ENCODE peak calls at places on chromosome 9, in five cellular contexts. One of them, this sample, is unnamed. For H3K4me1 and H3K27me3, the result is how much of the 10 kb centered on the place peaks cover.

GRCh38 chr9:26723486-26723885 is 169.1 kb downstream of the CAAP1 start:
- DNase-seq in CD8-positive, alpha-beta T cell: no peak
- DNase-seq in lower lobe of right lung: no peak
- DNase-seq in CD4-positive, alpha-beta memory T cell: no peak
- DNase-seq in stomach: no peak
- DNase-seq in this sample: no peak

GRCh38 chr9:73180373-73180772 is 28.7 kb downstream of the ANXA1 start:
- DNase-seq in CD4-positive, alpha-beta memory T cell: no peak
- DNase-seq in lower lobe of right lung: no peak
- DNase-seq in CD8-positive, alpha-beta T cell: no peak
- DNase-seq in stomach: no peak
- DNase-seq in this sample: no peak

GRCh38 chr9:120841930-120842684 is 615 bp downstream of the PSMD5 start:
- DNase-seq in stomach: no peak
- DNase-seq in lower lobe of right lung: no peak
- DNase-seq in CD8-positive, alpha-beta T cell: no peak
- DNase-seq in CD4-positive, alpha-beta memory T cell: no peak
- DNase-seq in this sample: no peak

GRCh38 chr9:114426046-114426948 is 38.5 kb upstream of the AKNA start:
- DNase-seq in CD4-positive, alpha-beta memory T cell: no peak
- DNase-seq in CD8-positive, alpha-beta T cell: no peak
- DNase-seq in stomach: no peak
- DNase-seq in lower lobe of right lung: no peak
- DNase-seq in this sample: no peak

GRCh38 chr9:135520916-135521607 is at the start of gene LCN1:
- DNase-seq in CD4-positive, alpha-beta memory T cell: no peak
- DNase-seq in stomach: peak
- DNase-seq in CD8-positive, alpha-beta T cell: no peak
- DNase-seq in lower lobe of right lung: no peak
- DNase-seq in this sample: no peak

GRCh38 chr9:8779478-8779877 is 979.9 kb upstream of the DMAC1 start:
- DNase-seq in lower lobe of right lung: no peak
- DNase-seq in stomach: no peak
- DNase-seq in CD4-positive, alpha-beta memory T cell: no peak
- DNase-seq in CD8-positive, alpha-beta T cell: no peak
- DNase-seq in this sample: no peak

GRCh38 chr9:109250771-109251079 is 70.1 kb downstream of the EPB41L4B start:
- DNase-seq in CD8-positive, alpha-beta T cell: no peak
- DNase-seq in lower lobe of right lung: no peak
- DNase-seq in CD4-positive, alpha-beta memory T cell: no peak
- DNase-seq in stomach: no peak
- DNase-seq in this sample: no peak

GRCh38 chr9:136784249-136784996 is 6.7 kb upstream of the TMEM141 start:
- DNase-seq in CD8-positive, alpha-beta T cell: no peak
- DNase-seq in lower lobe of right lung: no peak
- DNase-seq in stomach: no peak
- DNase-seq in CD4-positive, alpha-beta memory T cell: no peak
- DNase-seq in this sample: no peak

GRCh38 chr9:99818439-99818992 is 3.2 kb upstream of the NR4A3 start:
- DNase-seq in stomach: no peak
- DNase-seq in CD4-positive, alpha-beta memory T cell: peak
- DNase-seq in lower lobe of right lung: no peak
- DNase-seq in CD8-positive, alpha-beta T cell: no peak
- DNase-seq in this sample: no peak

GRCh38 chr9:120854596-120855327 is 12.0 kb upstream of the PSMD5 start:
- DNase-seq in stomach: no peak
- DNase-seq in CD8-positive, alpha-beta T cell: no peak
- DNase-seq in CD4-positive, alpha-beta memory T cell: no peak
- DNase-seq in lower lobe of right lung: no peak
- DNase-seq in this sample: no peak

GRCh38 chr9:137195525-137196220 is 4.9 kb downstream of the TPRN start:
- DNase-seq in lower lobe of right lung: no peak
- DNase-seq in CD8-positive, alpha-beta T cell: no peak
- DNase-seq in stomach: peak
- DNase-seq in CD4-positive, alpha-beta memory T cell: no peak
- DNase-seq in this sample: no peak

GRCh38 chr9:75551866-75552265 is 338.6 kb upstream of the PCSK5 start:
- DNase-seq in CD4-positive, alpha-beta memory T cell: no peak
- DNase-seq in stomach: no peak
- DNase-seq in lower lobe of right lung: no peak
- DNase-seq in CD8-positive, alpha-beta T cell: no peak
- DNase-seq in this sample: no peak

GRCh38 chr9:5714501-5715401 is 85.8 kb downstream of the RIC1 start:
- DNase-seq in CD4-positive, alpha-beta memory T cell: no peak
- DNase-seq in stomach: no peak
- DNase-seq in lower lobe of right lung: no peak
- DNase-seq in CD8-positive, alpha-beta T cell: no peak
- DNase-seq in this sample: no peak

DNA sequence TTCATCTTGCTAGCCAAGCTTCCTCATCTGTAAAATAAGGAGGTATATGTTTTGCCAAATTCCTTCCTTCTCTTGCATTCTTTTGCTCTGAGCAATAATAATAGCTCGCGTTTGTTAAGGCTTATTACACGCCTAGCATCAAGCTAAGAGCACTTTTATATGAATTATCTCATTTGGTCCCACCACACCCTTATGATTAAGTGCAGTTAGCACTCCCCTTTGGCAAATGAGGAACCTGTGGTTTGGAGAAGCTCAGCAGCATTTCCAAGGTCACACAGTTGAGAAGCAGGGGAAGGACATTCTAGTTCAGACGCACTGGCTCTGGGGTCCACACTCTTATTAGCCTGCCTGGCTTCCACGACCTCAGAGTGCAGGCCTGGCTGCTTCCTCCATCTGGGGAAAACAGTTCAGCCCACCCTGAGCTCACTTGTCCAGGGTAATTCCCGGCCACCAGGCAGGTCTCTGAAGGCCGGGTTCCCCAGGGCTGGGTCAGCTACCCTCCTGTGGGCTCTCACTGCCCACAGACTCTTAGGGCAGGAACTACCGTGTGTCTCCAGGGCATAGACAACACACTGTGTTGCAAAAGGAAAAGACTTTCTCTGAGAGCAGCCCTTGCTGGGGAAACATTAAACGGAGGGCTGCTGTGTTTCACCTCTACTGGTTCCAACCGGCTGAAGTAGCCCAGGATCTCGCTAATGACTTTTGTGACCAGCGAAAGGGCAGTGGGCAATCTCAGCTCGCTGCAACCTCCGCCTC is 10.0 kb upstream of the FBP1 start:
- DNase-seq in CD8-positive, alpha-beta T cell: no peak
- DNase-seq in CD4-positive, alpha-beta memory T cell: no peak
- DNase-seq in stomach: no peak
- DNase-seq in lower lobe of right lung: no peak
- DNase-seq in this sample: no peak
- H3K27ac ChIP-seq in CD8-positive, alpha-beta T cell: no peak
- H3K27ac ChIP-seq in CD4-positive, alpha-beta memory T cell: no peak
- H3K27ac ChIP-seq in stomach: peak
- H3K27ac ChIP-seq in lower lobe of right lung: peak
- H3K27ac ChIP-seq in this sample: no peak

GRCh38 chr9:125633116-125633743 is 73.8 kb downstream of the MAPKAP1 start:
- DNase-seq in stomach: peak
- DNase-seq in lower lobe of right lung: no peak
- DNase-seq in CD8-positive, alpha-beta T cell: no peak
- DNase-seq in CD4-positive, alpha-beta memory T cell: no peak
- DNase-seq in this sample: no peak

GRCh38 chr9:125632321-125633115 is 74.5 kb downstream of the MAPKAP1 start:
- DNase-seq in stomach: no peak
- DNase-seq in CD8-positive, alpha-beta T cell: no peak
- DNase-seq in lower lobe of right lung: no peak
- DNase-seq in CD4-positive, alpha-beta memory T cell: no peak
- DNase-seq in this sample: peak

GRCh38 chr9:125629451-125629850 is 77.6 kb downstream of the MAPKAP1 start:
- DNase-seq in stomach: no peak
- DNase-seq in CD8-positive, alpha-beta T cell: no peak
- DNase-seq in CD4-positive, alpha-beta memory T cell: no peak
- DNase-seq in lower lobe of right lung: no peak
- DNase-seq in this sample: no peak

GRCh38 chr9:125631391-125632085 is 75.5 kb downstream of the MAPKAP1 start:
- DNase-seq in CD8-positive, alpha-beta T cell: no peak
- DNase-seq in CD4-positive, alpha-beta memory T cell: peak
- DNase-seq in lower lobe of right lung: no peak
- DNase-seq in stomach: no peak
- DNase-seq in this sample: peak

GRCh38 chr9:125630436-125630835 is 76.6 kb downstream of the MAPKAP1 start:
- DNase-seq in lower lobe of right lung: no peak
- DNase-seq in CD8-positive, alpha-beta T cell: no peak
- DNase-seq in CD4-positive, alpha-beta memory T cell: no peak
- DNase-seq in stomach: no peak
- DNase-seq in this sample: no peak
- H3K4me1 ChIP-seq in lower lobe of right lung: under half
- H3K4me1 ChIP-seq in CD8-positive, alpha-beta T cell: under half
- H3K4me1 ChIP-seq in CD4-positive, alpha-beta memory T cell: under half
- H3K4me1 ChIP-seq in stomach: under half
- H3K4me1 ChIP-seq in this sample: under half

GRCh38 chr9:2014148-2014547 is 999 bp upstream of the SMARCA2 start:
- DNase-seq in CD8-positive, alpha-beta T cell: no peak
- DNase-seq in lower lobe of right lung: no peak
- DNase-seq in stomach: no peak
- DNase-seq in CD4-positive, alpha-beta memory T cell: no peak
- DNase-seq in this sample: no peak
- H3K27me3 ChIP-seq in CD8-positive, alpha-beta T cell: under half
- H3K27me3 ChIP-seq in lower lobe of right lung: under half
- H3K27me3 ChIP-seq in stomach: under half
- H3K27me3 ChIP-seq in CD4-positive, alpha-beta memory T cell: under half
- H3K27me3 ChIP-seq in this sample: under half

DNA sequence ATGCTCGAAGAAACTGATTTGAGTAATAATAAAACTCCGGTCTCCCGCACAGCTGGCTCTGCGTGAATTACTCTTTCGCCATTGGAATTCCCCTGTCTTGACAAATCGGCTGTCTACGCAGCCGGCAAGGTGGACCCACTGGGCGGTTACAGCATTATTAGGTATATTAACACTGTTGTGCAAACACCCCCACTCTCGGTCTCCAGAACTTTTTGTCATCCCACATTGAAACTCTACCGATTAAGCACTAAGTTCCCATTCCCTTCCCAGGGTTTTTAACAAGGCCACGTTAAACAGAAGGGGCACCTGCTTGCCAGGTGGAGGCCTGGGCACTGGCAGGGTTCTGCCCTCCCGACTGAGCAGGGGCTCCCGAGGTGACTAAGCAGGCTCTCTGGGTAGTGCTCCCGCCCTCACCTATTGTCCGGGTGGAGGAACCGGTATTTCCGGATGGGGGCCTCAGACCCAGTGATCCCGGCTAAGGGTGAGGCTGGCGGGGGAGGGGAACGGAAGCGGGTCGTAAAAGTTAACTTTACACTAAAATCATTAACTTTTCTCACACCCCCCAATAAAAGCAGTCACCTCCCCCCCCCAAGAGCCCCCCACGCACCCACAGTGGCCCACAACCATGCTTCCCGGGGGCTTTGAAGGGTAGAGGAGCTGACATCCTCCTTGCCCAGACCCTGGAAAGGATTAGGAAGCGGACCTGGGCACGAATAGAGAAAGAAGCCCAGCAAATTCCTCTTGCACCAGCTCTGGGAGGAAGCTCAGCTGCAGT is 53.5 kb upstream of the TJP2 start:
- DNase-seq in stomach: peak
- DNase-seq in CD8-positive, alpha-beta T cell: no peak
- DNase-seq in lower lobe of right lung: peak
- DNase-seq in CD4-positive, alpha-beta memory T cell: no peak
- DNase-seq in this sample: no peak
- H3K27ac ChIP-seq in stomach: peak
- H3K27ac ChIP-seq in CD8-positive, alpha-beta T cell: no peak
- H3K27ac ChIP-seq in lower lobe of right lung: peak
- H3K27ac ChIP-seq in CD4-positive, alpha-beta memory T cell: no peak
- H3K27ac ChIP-seq in this sample: no peak

This sample was measured in CD4-positive, CD25-positive, alpha-beta regulatory T cell.